ENCODE peak calls at places on chromosomes 16 and 17, in ten cellular contexts. N, L, M, Y, Z, O, E, Q, P and K are unnamed samples.

GRCh38 chr17:49822829-49823228 is 25.0 kb downstream of the TAC4 start:
- DNase-seq in M (no peak), N (no peak), P (peak), Q (peak), E (no peak), O (no peak), Y (no peak), Z (no peak), L (peak), K (no peak)

GRCh38 chr17:12020595-12021590 is at the start of gene MAP2K4:
- DNase-seq in Q (peak), E (peak), P (peak), N (peak), O (peak), Y (peak), Z (peak), L (peak), M (peak), K (peak)

GRCh38 chr16:49654425-49654824 is 201.5 kb downstream of the ZNF423 start:
- DNase-seq in E (no peak), Y (no peak), Z (no peak), P (no peak), L (no peak), M (no peak), N (no peak), O (no peak), Q (no peak), K (no peak)

GRCh38 chr17:6853764-6854442 is 22.4 kb upstream of the TEKT1 start:
- DNase-seq in M (peak), Z (peak), O (no peak), P (no peak), E (no peak), Y (no peak), Q (no peak), N (no peak), L (no peak), K (no peak)

GRCh38 chr16:1072526-1073261 is at the start of gene SSTR5:
- DNase-seq in M (no peak), Q (no peak), E (no peak), L (no peak), N (no peak), O (no peak), P (no peak), Z (no peak), Y (no peak), K (no peak)

GRCh38 chr17:81832608-81833159 is 407 bp downstream of the MCRIP1 start:
- DNase-seq in O (no peak), Z (peak), Q (no peak), Y (peak), P (peak), N (peak), E (peak), L (no peak), M (peak), K (peak)

GRCh38 chr16:2691491-2692248 is 9.3 kb downstream of the KCTD5 start:
- DNase-seq in Y (no peak), N (no peak), Q (no peak), L (no peak), E (no peak), M (no peak), P (no peak), O (no peak), Z (no peak), K (no peak)

GRCh38 chr17:72789711-72790110 is 302.8 kb downstream of the SLC39A11 start:
- DNase-seq in Y (no peak), P (no peak), Q (no peak), L (no peak), E (no peak), N (no peak), M (no peak), Z (no peak), O (no peak), K (no peak)

GRCh38 chr16:67181346-67181745 is 2.4 kb downstream of the MATCAP1 start:
- DNase-seq in M (no peak), E (no peak), Q (peak), Y (no peak), L (no peak), N (no peak), Z (peak), P (peak), O (no peak), K (no peak)

GRCh38 chr17:46782250-46782953 is 36.1 kb downstream of the WNT3 start:
- DNase-seq in L (no peak), P (no peak), M (no peak), E (no peak), N (peak), Y (no peak), Z (peak), Q (no peak), O (no peak), K (no peak)

GRCh38 chr16:27067138-27067537 is 411 bp downstream of the C16orf82 start:
- DNase-seq in N (no peak), Q (peak), M (no peak), P (no peak), Y (no peak), Z (no peak), O (peak), L (no peak), E (no peak), K (no peak)

GRCh38 chr17:72429066-72429638 is 308.3 kb downstream of the SOX9 start:
- DNase-seq in N (no peak), L (no peak), Z (no peak), O (no peak), Q (no peak), E (no peak), Y (no peak), P (no peak), M (no peak), K (no peak)

GRCh38 chr16:56370836-56371235 is 54.5 kb downstream of the AMFR start:
- DNase-seq in M (no peak), E (no peak), Q (peak), L (no peak), O (no peak), N (no peak), Z (no peak), Y (no peak), P (peak), K (no peak)

GRCh38 chr16:3654249-3654991 is at the start of gene DNASE1:
- DNase-seq in Z (peak), N (peak), Y (peak), Q (peak), M (peak), P (peak), O (peak), E (peak), L (peak), K (no peak)